ENCODE peak calls at places on chromosomes 5 and 9, in seven cellular contexts. One of them, this sample, is unnamed.

GRCh38 chr5:91957671-91958070 is 574.6 kb upstream of the ARRDC3 start:
- DNase-seq in B cell: no peak
- DNase-seq in astrocyte of the spinal cord: peak
- DNase-seq in IMR-90: peak
- DNase-seq in lung: no peak
- DNase-seq in fibroblast of lung: peak
- DNase-seq in right lobe of liver: no peak
- DNase-seq in this sample: no peak

GRCh38 chr5:131630208-131630962 is 4.6 kb downstream of the RAPGEF6 start:
- DNase-seq in astrocyte of the spinal cord: no peak
- DNase-seq in IMR-90: no peak
- DNase-seq in fibroblast of lung: no peak
- DNase-seq in right lobe of liver: no peak
- DNase-seq in lung: no peak
- DNase-seq in B cell: no peak
- DNase-seq in this sample: no peak

GRCh38 chr5:143758750-143759149 is 53.2 kb upstream of the HMHB1 start:
- DNase-seq in IMR-90: peak
- DNase-seq in right lobe of liver: no peak
- DNase-seq in lung: no peak
- DNase-seq in B cell: no peak
- DNase-seq in fibroblast of lung: no peak
- DNase-seq in astrocyte of the spinal cord: no peak
- DNase-seq in this sample: no peak

GRCh38 chr5:74166064-74166463 is 474.5 kb downstream of the ENC1 start:
- DNase-seq in right lobe of liver: no peak
- DNase-seq in IMR-90: peak
- DNase-seq in B cell: no peak
- DNase-seq in astrocyte of the spinal cord: peak
- DNase-seq in fibroblast of lung: peak
- DNase-seq in lung: no peak
- DNase-seq in this sample: no peak

GRCh38 chr5:55636711-55637110 is 75.4 kb downstream of the SLC38A9 start:
- DNase-seq in IMR-90: peak
- DNase-seq in fibroblast of lung: peak
- DNase-seq in astrocyte of the spinal cord: no peak
- DNase-seq in right lobe of liver: peak
- DNase-seq in lung: peak
- DNase-seq in B cell: no peak
- DNase-seq in this sample: peak

GRCh38 chr9:91714020-91714721 is 235.9 kb downstream of the ROR2 start:
- DNase-seq in IMR-90: peak
- DNase-seq in fibroblast of lung: peak
- DNase-seq in B cell: no peak
- DNase-seq in lung: peak
- DNase-seq in astrocyte of the spinal cord: peak
- DNase-seq in right lobe of liver: no peak
- DNase-seq in this sample: no peak

GRCh38 chr9:37037137-37037743 is 3.2 kb upstream of the PAX5 start:
- DNase-seq in fibroblast of lung: no peak
- DNase-seq in right lobe of liver: no peak
- DNase-seq in B cell: peak
- DNase-seq in lung: no peak
- DNase-seq in IMR-90: no peak
- DNase-seq in astrocyte of the spinal cord: no peak
- DNase-seq in this sample: no peak

GRCh38 chr9:77648458-77649108 is 461 bp upstream of the GNA14 start:
- DNase-seq in B cell: no peak
- DNase-seq in lung: peak
- DNase-seq in astrocyte of the spinal cord: peak
- DNase-seq in IMR-90: no peak
- DNase-seq in right lobe of liver: peak
- DNase-seq in fibroblast of lung: peak
- DNase-seq in this sample: no peak

GRCh38 chr5:111738118-111738517 is 18.9 kb downstream of the NREP start:
- DNase-seq in IMR-90: no peak
- DNase-seq in astrocyte of the spinal cord: no peak
- DNase-seq in B cell: no peak
- DNase-seq in fibroblast of lung: peak
- DNase-seq in right lobe of liver: peak
- DNase-seq in lung: no peak
- DNase-seq in this sample: no peak

GRCh38 chr9:110880123-110880522 is 158.1 kb downstream of the LPAR1 start:
- DNase-seq in lung: no peak
- DNase-seq in IMR-90: peak
- DNase-seq in B cell: no peak
- DNase-seq in astrocyte of the spinal cord: peak
- DNase-seq in fibroblast of lung: peak
- DNase-seq in right lobe of liver: no peak
- DNase-seq in this sample: peak

GRCh38 chr5:150066436-150066835 is 19.9 kb downstream of the CSF1R start:
- DNase-seq in right lobe of liver: no peak
- DNase-seq in IMR-90: no peak
- DNase-seq in fibroblast of lung: no peak
- DNase-seq in B cell: no peak
- DNase-seq in astrocyte of the spinal cord: no peak
- DNase-seq in lung: no peak
- DNase-seq in this sample: no peak

GRCh38 chr5:122515709-122516431 is 203.8 kb downstream of the SNCAIP start:
- DNase-seq in lung: peak
- DNase-seq in IMR-90: peak
- DNase-seq in B cell: peak
- DNase-seq in right lobe of liver: peak
- DNase-seq in astrocyte of the spinal cord: peak
- DNase-seq in fibroblast of lung: peak
- DNase-seq in this sample: peak

GRCh38 chr9:117860849-117861248 is 156.6 kb downstream of the TLR4 start:
- DNase-seq in lung: no peak
- DNase-seq in astrocyte of the spinal cord: no peak
- DNase-seq in IMR-90: no peak
- DNase-seq in fibroblast of lung: no peak
- DNase-seq in right lobe of liver: no peak
- DNase-seq in B cell: no peak
- DNase-seq in this sample: no peak

GRCh38 chr9:98860871-98861293 is 53.4 kb downstream of the GALNT12 start:
- DNase-seq in astrocyte of the spinal cord: peak
- DNase-seq in right lobe of liver: no peak
- DNase-seq in fibroblast of lung: peak
- DNase-seq in IMR-90: peak
- DNase-seq in B cell: no peak
- DNase-seq in lung: peak
- DNase-seq in this sample: peak

GRCh38 chr5:133377736-133378135 is 234.6 kb downstream of the FSTL4 start:
- DNase-seq in IMR-90: no peak
- DNase-seq in right lobe of liver: no peak
- DNase-seq in astrocyte of the spinal cord: no peak
- DNase-seq in B cell: no peak
- DNase-seq in fibroblast of lung: no peak
- DNase-seq in lung: no peak
- DNase-seq in this sample: no peak

GRCh38 chr9:123338710-123339665 is 17.0 kb upstream of the CRB2 start:
- DNase-seq in fibroblast of lung: peak
- DNase-seq in astrocyte of the spinal cord: peak
- DNase-seq in lung: no peak
- DNase-seq in right lobe of liver: no peak
- DNase-seq in IMR-90: no peak
- DNase-seq in B cell: peak
- DNase-seq in this sample: no peak

GRCh38 chr5:103216137-103216536 is 42.4 kb upstream of the MACIR start:
- DNase-seq in fibroblast of lung: no peak
- DNase-seq in right lobe of liver: no peak
- DNase-seq in B cell: no peak
- DNase-seq in lung: no peak
- DNase-seq in IMR-90: peak
- DNase-seq in astrocyte of the spinal cord: no peak
- DNase-seq in this sample: no peak

GRCh38 chr5:132629230-132629944 is 28.6 kb upstream of the IL13 start:
- DNase-seq in fibroblast of lung: no peak
- DNase-seq in IMR-90: no peak
- DNase-seq in lung: no peak
- DNase-seq in B cell: no peak
- DNase-seq in right lobe of liver: no peak
- DNase-seq in astrocyte of the spinal cord: no peak
- DNase-seq in this sample: no peak

GRCh38 chr9:36486454-36486932 is 86.2 kb upstream of the MELK start:
- DNase-seq in B cell: no peak
- DNase-seq in IMR-90: peak
- DNase-seq in fibroblast of lung: peak
- DNase-seq in lung: no peak
- DNase-seq in astrocyte of the spinal cord: peak
- DNase-seq in right lobe of liver: peak
- DNase-seq in this sample: no peak

GRCh38 chr5:148623741-148624140 is 30.6 kb downstream of the HTR4 start:
- DNase-seq in lung: no peak
- DNase-seq in B cell: no peak
- DNase-seq in astrocyte of the spinal cord: no peak
- DNase-seq in right lobe of liver: no peak
- DNase-seq in IMR-90: no peak
- DNase-seq in fibroblast of lung: peak
- DNase-seq in this sample: no peak

GRCh38 chr5:77292026-77292757 is 81.7 kb downstream of the PDE8B start:
- DNase-seq in B cell: no peak
- DNase-seq in fibroblast of lung: peak
- DNase-seq in right lobe of liver: no peak
- DNase-seq in lung: no peak
- DNase-seq in IMR-90: peak
- DNase-seq in astrocyte of the spinal cord: peak
- DNase-seq in this sample: peak

GRCh38 chr5:104937591-104937990 is 1375.0 kb upstream of the NUDT12 start:
- DNase-seq in fibroblast of lung: no peak
- DNase-seq in IMR-90: no peak
- DNase-seq in B cell: no peak
- DNase-seq in right lobe of liver: no peak
- DNase-seq in astrocyte of the spinal cord: no peak
- DNase-seq in lung: no peak
- DNase-seq in this sample: no peak

GRCh38 chr5:126433708-126434107 is 10.5 kb downstream of the GRAMD2B start:
- DNase-seq in fibroblast of lung: peak
- DNase-seq in astrocyte of the spinal cord: peak
- DNase-seq in lung: no peak
- DNase-seq in B cell: no peak
- DNase-seq in IMR-90: peak
- DNase-seq in right lobe of liver: no peak
- DNase-seq in this sample: peak

GRCh38 chr5:135738564-135738875 is 95.9 kb upstream of the SLC25A48 start:
- DNase-seq in fibroblast of lung: no peak
- DNase-seq in B cell: no peak
- DNase-seq in IMR-90: no peak
- DNase-seq in astrocyte of the spinal cord: no peak
- DNase-seq in lung: no peak
- DNase-seq in right lobe of liver: no peak
- DNase-seq in this sample: no peak

GRCh38 chr9:37512439-37512838 is 26.7 kb downstream of the POLR1E start:
- DNase-seq in astrocyte of the spinal cord: no peak
- DNase-seq in IMR-90: no peak
- DNase-seq in lung: no peak
- DNase-seq in right lobe of liver: no peak
- DNase-seq in fibroblast of lung: no peak
- DNase-seq in B cell: no peak
- DNase-seq in this sample: no peak

GRCh38 chr9:37508135-37508833 is 22.5 kb downstream of the POLR1E start:
- DNase-seq in astrocyte of the spinal cord: no peak
- DNase-seq in IMR-90: no peak
- DNase-seq in fibroblast of lung: no peak
- DNase-seq in lung: no peak
- DNase-seq in right lobe of liver: peak
- DNase-seq in B cell: no peak
- DNase-seq in this sample: no peak

GRCh38 chr5:43627028-43627427 is 24.0 kb downstream of the NNT start:
- DNase-seq in astrocyte of the spinal cord: peak
- DNase-seq in fibroblast of lung: peak
- DNase-seq in B cell: no peak
- DNase-seq in lung: no peak
- DNase-seq in right lobe of liver: no peak
- DNase-seq in IMR-90: peak
- DNase-seq in this sample: peak
- TF ChIP-seq CTCF in astrocyte of the spinal cord: peak
- TF ChIP-seq CTCF in fibroblast of lung: peak
- TF ChIP-seq CTCF in B cell: peak
- TF ChIP-seq CTCF in lung: peak
- TF ChIP-seq CTCF in right lobe of liver: peak
- TF ChIP-seq CTCF in IMR-90: peak
- TF ChIP-seq CTCF in this sample: peak

DNA sequence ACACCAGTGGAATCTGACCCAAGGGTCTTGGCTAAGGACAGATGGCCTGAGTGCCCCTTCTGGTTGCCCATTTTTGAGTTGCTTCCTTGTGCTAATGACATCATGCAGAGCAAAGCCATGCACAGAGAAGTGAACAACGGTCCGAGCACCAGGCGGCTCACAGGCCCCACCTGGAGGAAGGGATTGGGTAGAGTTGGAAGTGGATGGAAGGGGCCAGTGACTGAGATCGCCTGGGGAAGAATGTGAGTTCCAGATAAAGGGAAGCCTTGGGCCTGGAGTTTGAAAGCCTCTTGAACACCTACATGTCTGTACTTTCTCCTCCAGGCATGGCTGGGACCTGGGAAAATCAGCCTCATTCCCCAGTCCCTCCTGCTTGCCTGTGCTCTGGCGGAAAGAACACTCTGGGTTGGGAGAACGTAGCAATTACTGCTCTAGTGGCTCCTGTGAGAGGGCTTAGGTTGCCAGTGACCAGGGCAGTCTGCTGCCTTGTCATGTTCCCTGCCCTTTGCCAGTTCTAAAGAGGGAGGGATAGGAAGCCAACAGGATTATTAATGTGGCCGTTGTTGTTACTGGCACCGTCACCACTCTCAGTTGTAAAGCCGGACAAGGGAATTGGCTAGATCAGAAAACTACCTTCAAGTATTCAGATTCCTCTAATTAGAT is 62.5 kb upstream of the PTPN3 start:
- DNase-seq in IMR-90: no peak
- DNase-seq in fibroblast of lung: no peak
- DNase-seq in B cell: no peak
- DNase-seq in lung: no peak
- DNase-seq in astrocyte of the spinal cord: no peak
- DNase-seq in right lobe of liver: no peak
- DNase-seq in this sample: no peak
- TF ChIP-seq CTCF in IMR-90: no peak
- TF ChIP-seq CTCF in fibroblast of lung: peak
- TF ChIP-seq CTCF in B cell: no peak
- TF ChIP-seq CTCF in lung: no peak
- TF ChIP-seq CTCF in astrocyte of the spinal cord: peak
- TF ChIP-seq CTCF in right lobe of liver: no peak
- TF ChIP-seq CTCF in this sample: peak

GRCh38 chr5:33379757-33380156 is 61.0 kb upstream of the TARS1 start:
- DNase-seq in B cell: no peak
- DNase-seq in IMR-90: peak
- DNase-seq in lung: no peak
- DNase-seq in right lobe of liver: no peak
- DNase-seq in fibroblast of lung: no peak
- DNase-seq in astrocyte of the spinal cord: no peak
- DNase-seq in this sample: no peak
- TF ChIP-seq CTCF in B cell: peak
- TF ChIP-seq CTCF in IMR-90: peak
- TF ChIP-seq CTCF in lung: no peak
- TF ChIP-seq CTCF in right lobe of liver: peak
- TF ChIP-seq CTCF in fibroblast of lung: peak
- TF ChIP-seq CTCF in astrocyte of the spinal cord: peak
- TF ChIP-seq CTCF in this sample: peak

GRCh38 chr9:133918123-133918813 is 73.9 kb downstream of the VAV2 start:
- DNase-seq in astrocyte of the spinal cord: no peak
- DNase-seq in B cell: no peak
- DNase-seq in right lobe of liver: no peak
- DNase-seq in fibroblast of lung: peak
- DNase-seq in lung: no peak
- DNase-seq in IMR-90: peak
- DNase-seq in this sample: no peak
- TF ChIP-seq CTCF in astrocyte of the spinal cord: no peak
- TF ChIP-seq CTCF in B cell: no peak
- TF ChIP-seq CTCF in right lobe of liver: no peak
- TF ChIP-seq CTCF in fibroblast of lung: no peak
- TF ChIP-seq CTCF in lung: no peak
- TF ChIP-seq CTCF in IMR-90: no peak
- TF ChIP-seq CTCF in this sample: no peak

This sample was measured in HFFc6.